ENCODE peak calls at places on chromosomes 16 and 17, in six cellular contexts. Q, A, D, L, E and R are unnamed samples.

GRCh38 chr17:83024205-83024971 is 55.0 kb upstream of the METRNL start:
- DNase-seq in A (no peak), E (no peak), Q (no peak), L (no peak), D (no peak), R (no peak)

GRCh38 chr16:67431077-67431804 is at the start of gene HSD11B2:
- DNase-seq in A (no peak), D (peak), Q (peak), E (peak), L (no peak), R (no peak)

GRCh38 chr17:7854851-7855642 is at the start of gene TMEM88:
- DNase-seq in E (peak), A (no peak), Q (no peak), D (no peak), L (no peak), R (no peak)

GRCh38 chr17:15340966-15341365 is 431 bp downstream of the TEKT3 start:
- DNase-seq in Q (no peak), L (no peak), D (no peak), A (no peak), E (no peak), R (no peak)

GRCh38 chr16:86354641-86355040 is 155.7 kb upstream of the FOXF1 start:
- DNase-seq in L (no peak), Q (no peak), A (no peak), D (no peak), E (no peak), R (no peak)

GRCh38 chr17:45086865-45087495 is 25.9 kb downstream of the NMT1 start:
- DNase-seq in Q (no peak), D (no peak), E (no peak), A (no peak), L (no peak), R (no peak)

GRCh38 chr17:49384962-49385361 is 22.9 kb upstream of the ZNF652 start:
- DNase-seq in D (no peak), Q (no peak), L (no peak), E (no peak), A (no peak), R (no peak)

GRCh38 chr16:24045641-24046040 is 209.9 kb downstream of the PRKCB start:
- DNase-seq in L (no peak), A (no peak), Q (no peak), D (no peak), E (peak), R (no peak)

GRCh38 chr16:89116341-89117238 is 22.9 kb downstream of the ACSF3 start:
- DNase-seq in A (no peak), Q (no peak), D (no peak), L (no peak), E (no peak), R (no peak)

GRCh38 chr16:89113661-89114060 is 20.0 kb downstream of the ACSF3 start:
- DNase-seq in Q (no peak), L (no peak), A (no peak), D (no peak), E (no peak), R (no peak)

GRCh38 chr16:89114159-89114981 is 20.7 kb downstream of the ACSF3 start:
- DNase-seq in A (no peak), L (no peak), E (no peak), Q (no peak), D (no peak), R (no peak)

GRCh38 chr16:89117239-89117974 is 23.8 kb downstream of the ACSF3 start:
- DNase-seq in D (no peak), E (no peak), Q (no peak), L (no peak), A (no peak), R (no peak)

DNA sequence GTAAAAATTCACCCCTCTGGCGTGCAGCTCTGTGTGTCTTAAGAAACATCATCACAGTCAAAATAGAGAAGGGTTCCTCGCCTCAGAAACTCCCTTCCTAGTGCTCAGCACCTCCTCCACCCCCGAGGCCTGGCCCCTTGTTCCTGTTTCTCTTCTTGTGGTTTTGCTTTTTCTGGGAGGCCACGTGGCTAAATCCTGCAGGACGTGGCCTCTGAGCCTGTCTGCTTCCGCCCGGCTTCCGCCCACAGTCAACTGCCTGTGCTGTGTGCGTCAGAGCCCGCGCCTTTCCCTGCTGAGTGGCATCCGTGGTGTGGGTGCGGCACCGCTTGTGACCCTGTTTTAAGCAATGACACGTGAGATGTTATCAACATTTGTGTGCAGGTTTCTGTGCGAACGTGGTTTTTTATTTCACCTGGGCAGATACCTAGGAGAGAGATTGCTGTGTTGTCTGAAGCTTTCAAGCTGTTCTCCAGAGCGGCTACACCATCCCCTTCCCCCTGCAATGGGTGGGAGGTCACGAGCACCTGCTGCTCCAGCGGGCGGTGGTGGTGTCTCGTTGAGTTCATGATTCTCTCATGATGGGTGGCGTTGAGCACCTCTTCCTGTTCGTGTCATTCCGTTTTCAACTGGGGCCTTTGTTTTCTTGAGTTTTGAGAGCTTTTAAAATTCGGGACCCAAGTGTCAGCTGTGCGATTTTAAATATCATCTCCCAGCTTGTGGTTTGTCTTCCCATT is 21.7 kb downstream of the ACSF3 start:
- DNase-seq in A (no peak), E (no peak), D (peak), L (peak), Q (peak), R (peak)
- TF ChIP-seq TAF1 in A (no peak), E (no peak), D (no peak), L (no peak), Q (no peak), R (no peak)

GRCh38 chr16:68490829-68491575 is 42.7 kb upstream of the SMPD3 start:
- DNase-seq in Q (no peak), D (peak), A (no peak), E (no peak), L (no peak), R (peak)
- TF ChIP-seq POLR2A in Q (no peak), D (no peak), A (no peak), E (no peak), L (no peak), R (no peak)

GRCh38 chr16:20404637-20405036 is at the start of gene PDILT:
- DNase-seq in L (no peak), D (no peak), Q (no peak), E (no peak), A (no peak), R (no peak)

GRCh38 chr16:20415541-20415940 is 6.2 kb downstream of the ACSM5 start:
- DNase-seq in D (no peak), E (no peak), A (no peak), L (no peak), Q (no peak), R (no peak)

GRCh38 chr16:20410153-20410723 is 904 bp downstream of the ACSM5 start:
- DNase-seq in Q (no peak), A (no peak), D (no peak), L (no peak), E (no peak), R (no peak)

GRCh38 chr16:20411055-20411454 is 1.7 kb downstream of the ACSM5 start:
- DNase-seq in D (no peak), Q (no peak), L (no peak), E (no peak), A (no peak), R (no peak)

GRCh38 chr16:20409398-20410152 is at the start of gene ACSM5:
- DNase-seq in D (no peak), A (peak), E (no peak), Q (peak), L (no peak), R (peak)
- TF ChIP-seq POLR2AphosphoS5 in D (no peak), A (peak), E (no peak), Q (no peak), L (no peak), R (no peak)

DNA sequence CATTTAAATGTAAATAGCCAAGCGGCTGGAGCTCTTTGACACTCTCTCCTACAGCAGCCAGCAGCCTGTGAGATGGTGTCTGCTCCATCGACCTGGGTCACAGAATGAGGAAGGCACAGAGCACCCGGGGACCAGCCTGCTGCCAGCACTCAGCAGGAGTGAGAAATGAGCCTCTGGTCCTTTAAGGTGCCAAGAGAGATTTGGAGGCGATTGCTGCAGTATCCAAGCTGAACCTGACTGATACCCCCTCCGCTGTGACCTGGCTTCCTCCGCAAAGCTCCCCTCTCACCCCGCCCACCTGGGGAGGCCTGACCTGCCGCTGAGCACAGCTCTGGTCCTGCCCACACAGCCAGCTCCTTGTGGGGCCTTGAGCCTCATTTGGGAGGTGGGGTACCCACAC is 7.7 kb downstream of the ATP2A3 start:
- DNase-seq in L (no peak), D (no peak), Q (no peak), E (no peak), A (no peak), R (no peak)
- TF ChIP-seq TAF1 in L (no peak), D (no peak), Q (no peak), E (no peak), A (no peak), R (no peak)

GRCh38 chr17:5825717-5826330 is 241.5 kb upstream of the NLRP1 start:
- DNase-seq in D (no peak), E (no peak), A (no peak), Q (no peak), L (no peak), R (no peak)
- TF ChIP-seq POLR2A in D (no peak), E (no peak), A (no peak), Q (no peak), L (no peak), R (no peak)

GRCh38 chr17:27242951-27243350 is 51.0 kb upstream of the WSB1 start:
- DNase-seq in A (no peak), D (no peak), L (no peak), Q (no peak), E (no peak), R (no peak)

GRCh38 chr17:27239584-27239983 is 54.3 kb upstream of the WSB1 start:
- DNase-seq in L (no peak), D (no peak), E (no peak), A (no peak), Q (no peak), R (no peak)

GRCh38 chr17:27240802-27241155 is 53.1 kb upstream of the WSB1 start:
- DNase-seq in A (no peak), E (no peak), Q (no peak), L (no peak), D (no peak), R (no peak)

GRCh38 chr17:27240086-27240801 is 53.7 kb upstream of the WSB1 start:
- DNase-seq in E (no peak), L (no peak), Q (no peak), D (no peak), A (no peak), R (no peak)

DNA sequence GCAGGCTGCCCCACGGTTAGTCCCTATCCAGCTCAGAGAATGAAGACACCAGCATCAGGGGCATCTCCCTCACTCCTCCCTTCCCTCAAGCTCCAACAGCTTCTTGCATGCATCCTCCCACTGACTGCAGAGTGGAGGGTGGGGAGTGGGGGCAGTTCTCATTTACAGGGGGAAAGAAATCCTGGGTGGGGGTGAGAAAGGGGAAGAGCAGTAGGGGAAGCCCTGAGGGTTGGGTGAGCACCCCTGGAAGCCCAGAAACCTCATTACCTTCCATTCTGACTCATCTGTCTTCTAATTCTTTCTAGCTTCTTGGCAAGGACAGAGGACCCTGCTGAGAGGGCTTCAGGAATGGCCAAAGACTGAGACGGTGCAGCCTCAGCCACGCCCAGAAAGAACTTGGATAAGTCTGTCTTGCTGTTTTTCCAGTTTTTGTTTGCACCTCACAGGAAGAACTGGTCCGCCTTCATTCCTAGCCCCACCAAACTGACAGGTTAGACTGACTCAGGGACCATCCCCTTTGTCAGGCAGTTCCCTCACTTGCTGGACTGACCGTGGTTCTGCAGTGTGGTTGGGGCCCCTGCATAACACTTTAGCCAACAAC is 52.5 kb upstream of the WSB1 start:
- DNase-seq in E (no peak), D (no peak), L (no peak), Q (no peak), A (no peak), R (no peak)
- TF ChIP-seq POLR2AphosphoS5 in E (no peak), D (no peak), L (no peak), Q (no peak), A (no peak), R (no peak)

GRCh38 chr16:54649846-54650245 is 280.8 kb upstream of the IRX5 start:
- DNase-seq in D (no peak), Q (no peak), A (no peak), L (no peak), E (no peak), R (no peak)
- TF ChIP-seq TAF1 in D (no peak), Q (no peak), A (no peak), L (no peak), E (no peak), R (no peak)

DNA sequence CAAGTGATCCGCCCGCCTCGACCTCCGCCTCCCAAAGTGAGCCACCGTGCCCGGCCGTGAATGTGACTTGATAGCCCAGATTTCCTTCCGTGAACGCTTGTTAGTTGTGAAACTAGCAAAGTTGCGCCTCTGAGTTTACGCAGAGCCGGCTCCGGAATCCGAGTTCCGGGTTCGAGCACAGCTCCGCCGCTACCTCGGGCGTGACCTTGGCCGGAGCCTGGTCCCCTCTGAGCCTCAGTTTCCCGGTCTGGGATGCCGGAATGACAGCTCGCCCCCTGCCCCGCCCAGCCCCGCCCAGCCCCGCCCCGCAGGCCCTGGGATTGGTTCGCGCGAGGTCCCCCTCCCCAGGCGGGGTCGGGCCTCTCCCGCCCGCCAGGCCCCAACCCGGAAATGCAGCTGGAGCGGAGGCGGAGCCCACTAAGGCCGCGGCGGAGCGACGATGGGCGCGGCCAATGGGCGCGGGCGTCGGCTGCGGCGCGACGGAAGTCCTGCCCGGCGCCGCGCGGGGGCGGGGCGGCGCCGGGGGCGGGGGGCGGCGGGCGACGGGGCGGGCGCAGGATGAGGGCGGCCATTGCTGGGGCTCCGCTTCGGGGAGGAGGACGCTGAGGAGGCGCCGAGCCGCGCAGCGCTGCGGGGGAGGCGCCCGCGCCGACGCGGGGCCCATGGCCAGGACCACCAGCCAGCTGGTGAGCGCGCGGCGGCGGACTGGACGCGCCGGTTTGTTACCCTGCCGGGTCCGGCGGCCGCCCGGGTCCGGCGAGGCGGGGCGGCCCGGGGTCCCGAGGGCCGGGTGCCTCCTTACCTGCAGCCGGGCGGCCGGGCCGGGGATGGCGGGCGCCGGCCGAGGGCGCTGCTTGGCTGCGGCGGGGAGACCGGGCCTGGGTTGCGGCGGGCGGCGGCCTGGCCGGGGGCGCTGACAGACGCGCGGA is at the start of gene PDPK1:
- DNase-seq in Q (peak), A (peak), L (peak), D (peak), E (peak), R (peak)
- TF ChIP-seq POLR2A in Q (no peak), A (peak), L (peak), D (peak), E (peak), R (peak)

GRCh38 chr17:64688481-64688880 is 26.4 kb upstream of the SMURF2 start:
- DNase-seq in D (no peak), A (no peak), L (no peak), E (no peak), Q (no peak), R (no peak)

GRCh38 chr17:64689106-64689505 is 27.0 kb upstream of the SMURF2 start:
- DNase-seq in A (peak), L (no peak), Q (no peak), E (no peak), D (no peak), R (no peak)

GRCh38 chr17:64698725-64699124 is 36.6 kb upstream of the SMURF2 start:
- DNase-seq in Q (no peak), A (no peak), D (no peak), L (no peak), E (no peak), R (no peak)

GRCh38 chr17:64692187-64692586 is 30.1 kb upstream of the SMURF2 start:
- DNase-seq in A (no peak), E (no peak), Q (no peak), L (no peak), D (no peak), R (no peak)

GRCh38 chr17:64694207-64694606 is 32.1 kb upstream of the SMURF2 start:
- DNase-seq in D (no peak), A (peak), Q (peak), E (no peak), L (no peak), R (no peak)
- TF ChIP-seq POLR2AphosphoS5 in D (no peak), A (no peak), Q (no peak), E (no peak), L (no peak), R (no peak)